ENCODE peak calls at places on chromosomes 6 and 20, in eight cellular contexts. One of them, this sample, is unnamed.

GRCh38 chr6:77638129-77638830 is 14.6 kb upstream of the MEI4 start:
- DNase-seq in AG04450: no peak
- DNase-seq in GM13976: no peak
- DNase-seq in left ventricle myocardium inferior: no peak
- DNase-seq in left lung: no peak
- DNase-seq in neural progenitor cell: no peak
- DNase-seq in tibial artery: no peak
- DNase-seq in hepatocyte: no peak
- DNase-seq in this sample: no peak

GRCh38 chr6:23983691-23984090 is 142.3 kb upstream of the NRSN1 start:
- DNase-seq in AG04450: no peak
- DNase-seq in GM13976: no peak
- DNase-seq in left ventricle myocardium inferior: no peak
- DNase-seq in left lung: no peak
- DNase-seq in neural progenitor cell: peak; percentile 21
- DNase-seq in tibial artery: no peak
- DNase-seq in hepatocyte: peak; percentile 14
- DNase-seq in this sample: no peak

GRCh38 chr20:298755-299391 is 1.5 kb downstream of the ZCCHC3 start:
- DNase-seq in AG04450: no peak
- DNase-seq in GM13976: no peak
- DNase-seq in left ventricle myocardium inferior: no peak
- DNase-seq in left lung: no peak
- DNase-seq in neural progenitor cell: no peak
- DNase-seq in tibial artery: no peak
- DNase-seq in hepatocyte: no peak
- DNase-seq in this sample: no peak

GRCh38 chr6:47581591-47581990 is 104.0 kb downstream of the CD2AP start:
- DNase-seq in AG04450: no peak
- DNase-seq in GM13976: peak; percentile 17
- DNase-seq in left ventricle myocardium inferior: no peak
- DNase-seq in left lung: no peak
- DNase-seq in neural progenitor cell: no peak
- DNase-seq in tibial artery: no peak
- DNase-seq in hepatocyte: no peak
- DNase-seq in this sample: no peak

GRCh38 chr20:51691703-51692102 is 76.5 kb downstream of the ATP9A start:
- DNase-seq in AG04450: no peak
- DNase-seq in GM13976: no peak
- DNase-seq in left ventricle myocardium inferior: no peak
- DNase-seq in left lung: no peak
- DNase-seq in neural progenitor cell: no peak
- DNase-seq in tibial artery: no peak
- DNase-seq in hepatocyte: no peak
- DNase-seq in this sample: no peak

GRCh38 chr20:9068232-9068781 is 580 bp upstream of the PLCB4 start:
- DNase-seq in AG04450: no peak
- DNase-seq in GM13976: no peak
- DNase-seq in left ventricle myocardium inferior: peak; percentile 59
- DNase-seq in left lung: no peak
- DNase-seq in neural progenitor cell: peak; percentile 89
- DNase-seq in tibial artery: peak; percentile 78
- DNase-seq in hepatocyte: peak; percentile 75
- DNase-seq in this sample: peak; percentile 54

GRCh38 chr20:63007472-63007721 is 633 bp upstream of the BHLHE23 start:
- DNase-seq in AG04450: no peak
- DNase-seq in GM13976: no peak
- DNase-seq in left ventricle myocardium inferior: no peak
- DNase-seq in left lung: no peak
- DNase-seq in neural progenitor cell: peak; percentile 37
- DNase-seq in tibial artery: no peak
- DNase-seq in hepatocyte: no peak
- DNase-seq in this sample: no peak

GRCh38 chr6:165659945-165660862 is 2.8 kb downstream of the PDE10A start:
- DNase-seq in AG04450: no peak
- DNase-seq in GM13976: no peak
- DNase-seq in left ventricle myocardium inferior: no peak
- DNase-seq in left lung: no peak
- DNase-seq in neural progenitor cell: peak; percentile 71
- DNase-seq in tibial artery: no peak
- DNase-seq in hepatocyte: peak; percentile 36
- DNase-seq in this sample: peak; percentile 24

GRCh38 chr6:113281014-113281810 is 575.9 kb upstream of the MARCKS start:
- DNase-seq in AG04450: no peak
- DNase-seq in GM13976: no peak
- DNase-seq in left ventricle myocardium inferior: no peak
- DNase-seq in left lung: no peak
- DNase-seq in neural progenitor cell: no peak
- DNase-seq in tibial artery: no peak
- DNase-seq in hepatocyte: no peak
- DNase-seq in this sample: no peak

GRCh38 chr20:48685300-48685699 is 142.5 kb downstream of the PREX1 start:
- DNase-seq in AG04450: no peak
- DNase-seq in GM13976: no peak
- DNase-seq in left ventricle myocardium inferior: no peak
- DNase-seq in left lung: no peak
- DNase-seq in neural progenitor cell: no peak
- DNase-seq in tibial artery: no peak
- DNase-seq in hepatocyte: no peak
- DNase-seq in this sample: no peak

GRCh38 chr6:27053738-27054137 is 193.8 kb upstream of the PRSS16 start:
- DNase-seq in AG04450: no peak
- DNase-seq in GM13976: no peak
- DNase-seq in left ventricle myocardium inferior: no peak
- DNase-seq in left lung: no peak
- DNase-seq in neural progenitor cell: no peak
- DNase-seq in tibial artery: no peak
- DNase-seq in hepatocyte: no peak
- DNase-seq in this sample: no peak

GRCh38 chr6:20953019-20953418 is 418.8 kb downstream of the CDKAL1 start:
- DNase-seq in AG04450: no peak
- DNase-seq in GM13976: no peak
- DNase-seq in left ventricle myocardium inferior: no peak
- DNase-seq in left lung: no peak
- DNase-seq in neural progenitor cell: peak; percentile 26
- DNase-seq in tibial artery: no peak
- DNase-seq in hepatocyte: no peak
- DNase-seq in this sample: no peak

GRCh38 chr6:54802775-54803631 is 43.6 kb upstream of the FAM83B start:
- DNase-seq in AG04450: no peak
- DNase-seq in GM13976: no peak
- DNase-seq in left ventricle myocardium inferior: no peak
- DNase-seq in left lung: no peak
- DNase-seq in neural progenitor cell: peak; percentile 4
- DNase-seq in tibial artery: no peak
- DNase-seq in hepatocyte: peak; percentile 53
- DNase-seq in this sample: peak; percentile 25

GRCh38 chr6:402901-403658 is 11.5 kb downstream of the IRF4 start:
- DNase-seq in AG04450: no peak
- DNase-seq in GM13976: no peak
- DNase-seq in left ventricle myocardium inferior: no peak
- DNase-seq in left lung: no peak
- DNase-seq in neural progenitor cell: no peak
- DNase-seq in tibial artery: no peak
- DNase-seq in hepatocyte: no peak
- DNase-seq in this sample: no peak

GRCh38 chr20:17875981-17876385 is 92.6 kb downstream of the SNX5 start:
- DNase-seq in AG04450: no peak
- DNase-seq in GM13976: no peak
- DNase-seq in left ventricle myocardium inferior: no peak
- DNase-seq in left lung: no peak
- DNase-seq in neural progenitor cell: peak; percentile 39
- DNase-seq in tibial artery: no peak
- DNase-seq in hepatocyte: peak; percentile 66
- DNase-seq in this sample: no peak

GRCh38 chr6:147366290-147366689 is 142.2 kb upstream of the SAMD5 start:
- DNase-seq in AG04450: no peak
- DNase-seq in GM13976: no peak
- DNase-seq in left ventricle myocardium inferior: no peak
- DNase-seq in left lung: no peak
- DNase-seq in neural progenitor cell: no peak
- DNase-seq in tibial artery: no peak
- DNase-seq in hepatocyte: no peak
- DNase-seq in this sample: no peak

DNA sequence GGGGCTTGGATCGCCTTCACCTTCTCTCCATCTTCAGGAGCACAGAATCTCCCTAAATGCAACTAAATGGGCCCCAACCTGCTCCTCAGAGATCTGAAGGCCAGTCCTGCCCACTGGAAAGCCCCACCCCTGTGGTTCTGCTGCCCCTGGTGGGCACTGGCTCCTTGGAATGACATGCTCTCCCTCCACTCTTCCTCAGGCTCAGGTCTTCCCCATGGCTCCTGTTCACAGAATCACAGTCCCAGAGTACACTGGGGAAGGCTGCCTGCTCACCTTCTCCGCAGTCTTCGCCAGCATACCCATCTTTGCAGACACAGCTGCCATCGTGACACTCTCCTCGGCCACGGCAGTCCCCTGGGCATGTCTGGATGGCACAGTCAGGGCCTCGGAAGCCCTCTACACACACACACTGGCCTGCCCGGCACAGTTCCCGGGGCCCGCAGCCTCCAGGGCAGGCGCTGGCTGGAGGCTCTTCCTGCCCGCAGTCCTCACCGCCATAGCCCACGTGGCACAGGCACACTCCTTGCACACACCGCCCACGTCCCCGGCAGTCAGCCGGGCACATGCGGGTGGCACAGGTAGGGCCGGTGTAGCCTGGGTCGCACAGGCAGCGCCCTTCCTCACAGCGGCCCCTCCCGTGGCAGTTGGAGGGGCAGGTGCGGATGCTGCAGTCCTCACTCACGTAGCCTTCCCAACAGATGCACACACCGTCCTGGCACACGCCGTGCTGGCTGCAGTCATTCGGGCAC is 13.6 kb downstream of the TNXB start:
- DNase-seq in AG04450: no peak
- DNase-seq in GM13976: no peak
- DNase-seq in left ventricle myocardium inferior: no peak
- DNase-seq in left lung: no peak
- DNase-seq in neural progenitor cell: no peak
- DNase-seq in tibial artery: no peak
- DNase-seq in hepatocyte: no peak
- DNase-seq in this sample: peak; percentile 54
- TF ChIP-seq CTCF in AG04450: peak; percentile 12
- TF ChIP-seq CTCF in GM13976: no peak
- TF ChIP-seq CTCF in left ventricle myocardium inferior: no peak
- TF ChIP-seq CTCF in left lung: no peak
- TF ChIP-seq CTCF in neural progenitor cell: peak; percentile 13
- TF ChIP-seq CTCF in tibial artery: no peak
- TF ChIP-seq CTCF in hepatocyte: no peak
- TF ChIP-seq CTCF in this sample: no peak

GRCh38 chr20:42678895-42679294 is 510.8 kb downstream of the PTPRT start:
- DNase-seq in AG04450: no peak
- DNase-seq in GM13976: no peak
- DNase-seq in left ventricle myocardium inferior: no peak
- DNase-seq in left lung: no peak
- DNase-seq in neural progenitor cell: peak; percentile 46
- DNase-seq in tibial artery: no peak
- DNase-seq in hepatocyte: peak; percentile 38
- DNase-seq in this sample: peak; percentile 29
- TF ChIP-seq CTCF in AG04450: no peak
- TF ChIP-seq CTCF in GM13976: no peak
- TF ChIP-seq CTCF in left ventricle myocardium inferior: peak; percentile 30
- TF ChIP-seq CTCF in left lung: no peak
- TF ChIP-seq CTCF in neural progenitor cell: peak; percentile 47
- TF ChIP-seq CTCF in tibial artery: no peak
- TF ChIP-seq CTCF in hepatocyte: peak; percentile 45
- TF ChIP-seq CTCF in this sample: peak; percentile 68

GRCh38 chr20:40470313-40471260 is 218.4 kb downstream of the MAFB start:
- DNase-seq in AG04450: no peak
- DNase-seq in GM13976: no peak
- DNase-seq in left ventricle myocardium inferior: peak; percentile 30
- DNase-seq in left lung: peak; percentile 38
- DNase-seq in neural progenitor cell: no peak
- DNase-seq in tibial artery: no peak
- DNase-seq in hepatocyte: no peak
- DNase-seq in this sample: no peak

GRCh38 chr20:40472905-40473304 is 216.1 kb downstream of the MAFB start:
- DNase-seq in AG04450: no peak
- DNase-seq in GM13976: no peak
- DNase-seq in left ventricle myocardium inferior: no peak
- DNase-seq in left lung: no peak
- DNase-seq in neural progenitor cell: no peak
- DNase-seq in tibial artery: no peak
- DNase-seq in hepatocyte: no peak
- DNase-seq in this sample: no peak

GRCh38 chr20:40467703-40468411 is 221.2 kb downstream of the MAFB start:
- DNase-seq in AG04450: no peak
- DNase-seq in GM13976: no peak
- DNase-seq in left ventricle myocardium inferior: no peak
- DNase-seq in left lung: no peak
- DNase-seq in neural progenitor cell: no peak
- DNase-seq in tibial artery: no peak
- DNase-seq in hepatocyte: no peak
- DNase-seq in this sample: no peak

GRCh38 chr20:40468759-40469158 is 220.3 kb downstream of the MAFB start:
- DNase-seq in AG04450: no peak
- DNase-seq in GM13976: no peak
- DNase-seq in left ventricle myocardium inferior: no peak
- DNase-seq in left lung: no peak
- DNase-seq in neural progenitor cell: no peak
- DNase-seq in tibial artery: no peak
- DNase-seq in hepatocyte: no peak
- DNase-seq in this sample: no peak

GRCh38 chr20:40471261-40471629 is 217.8 kb downstream of the MAFB start:
- DNase-seq in AG04450: no peak
- DNase-seq in GM13976: no peak
- DNase-seq in left ventricle myocardium inferior: no peak
- DNase-seq in left lung: no peak
- DNase-seq in neural progenitor cell: peak; percentile 64
- DNase-seq in tibial artery: no peak
- DNase-seq in hepatocyte: no peak
- DNase-seq in this sample: no peak
- TF ChIP-seq CTCF in AG04450: no peak
- TF ChIP-seq CTCF in GM13976: no peak
- TF ChIP-seq CTCF in left ventricle myocardium inferior: peak; percentile 23
- TF ChIP-seq CTCF in left lung: no peak
- TF ChIP-seq CTCF in neural progenitor cell: peak; percentile 55
- TF ChIP-seq CTCF in tibial artery: no peak
- TF ChIP-seq CTCF in hepatocyte: peak; percentile 30
- TF ChIP-seq CTCF in this sample: no peak

DNA sequence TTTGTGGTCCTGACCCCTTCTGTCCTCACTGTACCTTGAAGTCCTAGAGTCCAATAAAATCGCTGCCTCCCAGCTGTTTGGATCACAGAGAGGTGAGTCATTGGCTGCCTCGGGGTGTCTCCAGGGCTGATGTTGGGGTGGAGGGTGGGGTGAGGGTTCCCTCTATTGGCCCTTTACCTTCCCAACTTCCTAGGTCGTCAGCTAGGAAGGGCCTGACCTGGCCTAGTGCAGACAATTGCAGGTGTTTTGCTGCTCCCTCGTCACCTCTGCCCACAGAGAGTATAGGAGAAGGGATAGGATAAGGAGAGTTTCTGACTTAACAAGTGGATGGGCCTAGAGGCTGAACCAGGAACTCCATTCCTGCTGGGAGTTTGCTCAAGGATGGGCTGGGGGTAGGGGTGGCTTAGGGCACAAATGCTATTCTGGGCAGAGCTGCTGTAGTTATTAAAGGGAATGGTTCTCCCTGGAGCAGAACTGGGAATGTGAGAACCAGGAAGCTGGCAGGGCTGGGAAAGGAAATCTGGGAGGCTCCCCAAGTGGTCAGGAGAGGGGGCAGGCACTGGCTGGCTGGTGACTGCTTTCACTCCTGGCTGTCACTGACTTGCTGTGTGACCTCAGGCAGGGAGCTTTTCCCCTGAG is 1.4 kb downstream of the TP53INP2 start:
- DNase-seq in AG04450: no peak
- DNase-seq in GM13976: no peak
- DNase-seq in left ventricle myocardium inferior: peak; percentile 41
- DNase-seq in left lung: peak; percentile 51
- DNase-seq in neural progenitor cell: no peak
- DNase-seq in tibial artery: peak; percentile 68
- DNase-seq in hepatocyte: peak; percentile 70
- DNase-seq in this sample: peak; percentile 48
- TF ChIP-seq CTCF in AG04450: no peak
- TF ChIP-seq CTCF in GM13976: peak; percentile 21
- TF ChIP-seq CTCF in left ventricle myocardium inferior: peak; percentile 32
- TF ChIP-seq CTCF in left lung: peak; percentile 8
- TF ChIP-seq CTCF in neural progenitor cell: no peak
- TF ChIP-seq CTCF in tibial artery: no peak
- TF ChIP-seq CTCF in hepatocyte: no peak
- TF ChIP-seq CTCF in this sample: peak; percentile 25